ENCODE peak calls at places on chromosomes 6 and 20, in five cellular contexts. J, W, P, F and S are unnamed samples.

GRCh38 chr6:51260003-51260402 is 441.3 kb downstream of the TFAP2B start:
- DNase-seq in P (no peak), F (no peak), W (no peak), J (no peak), S (no peak)

GRCh38 chr6:25250878-25251277 is 28.3 kb upstream of the CARMIL1 start:
- DNase-seq in W (no peak), P (no peak), F (peak; percentile 97), J (no peak), S (peak; percentile 65)

GRCh38 chr6:149484733-149485700 is at the start of gene ZC3H12D:
- DNase-seq in P (peak; percentile 68), F (no peak), J (peak; percentile 28), W (peak; percentile 69), S (no peak)

GRCh38 chr6:144129469-144129868 is 20.8 kb upstream of the STX11 start:
- DNase-seq in F (no peak), J (no peak), W (no peak), P (no peak), S (no peak)

GRCh38 chr6:53233309-53233708 is 84.7 kb upstream of the GCM1 start:
- DNase-seq in J (no peak), W (no peak), F (no peak), P (no peak), S (no peak)

GRCh38 chr6:116616757-116617093 is 446 bp downstream of the RSPH4A start:
- DNase-seq in P (no peak), W (no peak), F (no peak), J (no peak), S (no peak)

GRCh38 chr6:6006428-6007310 is at the start of gene NRN1:
- DNase-seq in J (no peak), P (no peak), W (no peak), F (peak; percentile 61), S (no peak)

GRCh38 chr6:84432616-84433015 is 205.2 kb upstream of the CEP162 start:
- DNase-seq in P (no peak), F (no peak), W (no peak), J (no peak), S (no peak)

GRCh38 chr6:21846541-21847451 is 253.2 kb downstream of the SOX4 start:
- DNase-seq in P (no peak), W (no peak), F (no peak), J (no peak), S (no peak)

GRCh38 chr6:35496036-35496850 is 636 bp downstream of the TEAD3 start:
- DNase-seq in W (no peak), J (no peak), F (no peak), P (no peak), S (no peak)

GRCh38 chr6:133128191-133128590 is 113.0 kb upstream of the EYA4 start:
- DNase-seq in F (no peak), J (no peak), P (no peak), W (no peak), S (no peak)

GRCh38 chr6:89311853-89312531 is 3.1 kb downstream of the GABRR2 start:
- DNase-seq in J (peak; percentile 21), F (no peak), P (no peak), W (peak; percentile 78), S (no peak)

GRCh38 chr6:90383212-90383611 is 86.6 kb upstream of the BACH2 start:
- DNase-seq in W (no peak), P (no peak), F (no peak), J (no peak), S (no peak)

GRCh38 chr20:561437-562231 is 18.0 kb upstream of the CSNK2A1 start:
- DNase-seq in J (no peak), P (no peak), W (no peak), F (peak; percentile 50), S (peak; percentile 4)

GRCh38 chr6:16136536-16137450 is 7.9 kb downstream of the MYLIP start:
- DNase-seq in J (no peak), W (no peak), P (no peak), F (peak; percentile 78), S (no peak)

GRCh38 chr6:138509371-138509770 is 10.1 kb upstream of the NHSL1 start:
- DNase-seq in P (peak; percentile 5), F (peak; percentile 47), J (no peak), W (no peak), S (no peak)

GRCh38 chr6:86707545-86708120 is 229.7 kb upstream of the HTR1E start:
- DNase-seq in F (no peak), W (no peak), J (no peak), P (no peak), S (no peak)

GRCh38 chr20:5808901-5809300 is 58.7 kb downstream of the SHLD1 start:
- DNase-seq in F (no peak), W (no peak), P (no peak), J (no peak), S (no peak)

GRCh38 chr6:150751296-150751695 is 114.2 kb upstream of the MTHFD1L start:
- DNase-seq in F (peak; percentile 70), W (no peak), P (no peak), J (no peak), S (no peak)

GRCh38 chr6:94177429-94177828 is 758.1 kb upstream of the EPHA7 start:
- DNase-seq in W (no peak), F (no peak), P (no peak), J (no peak), S (no peak)

GRCh38 chr6:110524305-110524704 is 47.9 kb upstream of the SLC22A16 start:
- DNase-seq in J (no peak), P (no peak), W (no peak), F (peak; percentile 56), S (no peak)

GRCh38 chr6:33197431-33198048 is 2.9 kb downstream of the RXRB start:
- DNase-seq in J (no peak), P (no peak), F (peak; percentile 51), W (peak; percentile 69), S (no peak)

GRCh38 chr6:73309534-73309783 is 44.6 kb downstream of the DPPA5 start:
- DNase-seq in W (no peak), F (peak; percentile 57), P (no peak), J (no peak), S (no peak)

GRCh38 chr20:1185781-1186334 is 1.1 kb upstream of the TMEM74B start:
- DNase-seq in J (no peak), P (no peak), F (peak; percentile 16), W (peak; percentile 67), S (peak; percentile 5)

GRCh38 chr6:38570750-38571149 is 69.0 kb downstream of the BTBD9 start:
- DNase-seq in J (no peak), W (no peak), P (no peak), F (no peak), S (no peak)

GRCh38 chr6:156699017-156699421 is 78.2 kb upstream of the ARID1B start:
- DNase-seq in F (peak; percentile 94), P (no peak), J (no peak), W (no peak), S (no peak)

GRCh38 chr6:11714116-11714797 is 64.3 kb downstream of the ADTRP start:
- DNase-seq in F (no peak), W (no peak), J (no peak), P (no peak), S (no peak)

GRCh38 chr20:45368221-45368980 is 5.4 kb downstream of the SYS1 start:
- DNase-seq in W (peak; percentile 60), J (no peak), P (peak; percentile 27), F (no peak), S (no peak)

GRCh38 chr20:48767269-48767960 is 60.4 kb downstream of the PREX1 start:
- DNase-seq in W (no peak), J (no peak), P (no peak), F (no peak), S (no peak)

GRCh38 chr6:168034537-168034936 is 37.1 kb downstream of the KIF25 start:
- DNase-seq in F (no peak), P (no peak), J (no peak), W (no peak), S (no peak)

GRCh38 chr6:5152417-5152816 is 67.3 kb downstream of the PPP1R3G start:
- DNase-seq in W (no peak), F (no peak), J (no peak), P (no peak), S (no peak)

GRCh38 chr6:106159531-106159940 is 73.4 kb downstream of the PRDM1 start:
- DNase-seq in P (no peak), W (no peak), J (no peak), F (peak; percentile 86), S (no peak)

GRCh38 chr6:94065707-94066337 is 646.5 kb upstream of the EPHA7 start:
- DNase-seq in F (no peak), P (no peak), J (no peak), W (no peak), S (no peak)

GRCh38 chr20:32477594-32478512 is 107.3 kb downstream of the NOL4L start:
- DNase-seq in P (no peak), J (no peak), W (no peak), F (no peak), S (no peak)

GRCh38 chr6:52904562-52905279 is 4.8 kb downstream of the GSTA3 start:
- DNase-seq in P (no peak), W (no peak), J (no peak), F (no peak), S (no peak)

GRCh38 chr6:120211955-120212792 is 862.6 kb upstream of the MAN1A1 start:
- DNase-seq in P (no peak), W (no peak), J (no peak), F (peak; percentile 20), S (no peak)

GRCh38 chr20:10971096-10971495 is 297.3 kb upstream of the JAG1 start:
- DNase-seq in W (no peak), J (no peak), P (no peak), F (peak; percentile 71), S (no peak)
- H3K27ac ChIP-seq in W (no peak overlapping the region), J (no peak overlapping the region), P (no peak overlapping the region), F (no peak overlapping the region), S (no peak overlapping the region)

DNA sequence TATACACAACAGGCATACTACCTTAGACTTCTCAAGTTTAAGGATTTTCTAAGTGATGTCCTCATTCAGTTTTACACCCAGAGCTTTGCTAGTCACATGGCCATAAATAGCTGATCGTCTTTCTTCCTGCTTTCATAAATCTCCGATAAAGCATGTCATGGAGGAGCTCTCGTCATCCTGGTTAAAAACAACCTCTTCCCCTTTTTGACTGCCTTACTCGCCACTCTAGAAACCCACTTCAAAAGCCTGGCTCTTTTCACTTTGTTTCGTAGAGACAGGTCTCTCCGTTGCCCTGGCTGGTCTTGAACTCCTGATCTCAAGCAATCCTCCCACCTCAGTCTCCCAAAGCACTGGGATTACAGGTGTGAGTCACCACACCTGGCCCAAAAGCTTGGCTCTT is 67.0 kb upstream of the SMIM29 start:
- DNase-seq in P (no peak), J (no peak), W (no peak), F (no peak), S (no peak)
- H3K27ac ChIP-seq in P (no peak overlapping the region), J (peak overlapping the region; percentile 75), W (no peak overlapping the region), F (no peak overlapping the region), S (peak overlapping the region; percentile 24)

GRCh38 chr6:100559859-100560258 is 95.1 kb upstream of the SIM1 start:
- DNase-seq in F (no peak), J (no peak), W (no peak), P (no peak), S (no peak)

GRCh38 chr6:100553243-100553642 is 88.5 kb upstream of the SIM1 start:
- DNase-seq in J (no peak), W (no peak), P (no peak), F (no peak), S (no peak)

GRCh38 chr6:100549406-100550167 is 84.9 kb upstream of the SIM1 start:
- DNase-seq in F (no peak), J (no peak), W (no peak), P (no peak), S (no peak)

GRCh38 chr6:100554228-100554627 is 89.5 kb upstream of the SIM1 start:
- DNase-seq in P (no peak), F (no peak), W (no peak), J (no peak), S (no peak)
- H3K27ac ChIP-seq in P (no peak overlapping the region), F (no peak overlapping the region), W (no peak overlapping the region), J (no peak overlapping the region), S (no peak overlapping the region)

GRCh38 chr20:62141043-62141396 is 2.2 kb downstream of the PSMA7 start:
- DNase-seq in W (no peak), P (no peak), F (no peak), J (no peak), S (no peak)
- H3K27ac ChIP-seq in W (no peak overlapping the region), P (peak overlapping the region; percentile 58), F (no peak overlapping the region), J (no peak overlapping the region), S (no peak overlapping the region)